ENCODE peak calls at places on chromosomes 5 and 9, in ten cellular contexts. A is fibroblast of mammary gland, B is fibroblast of villous mesenchyme, D is tibial artery, V is HCT116, U is AG10803, H is GM12864, C is right cardiac atrium, F is uterus, K is neural progenitor cell. M is an unnamed sample.

GRCh38 chr5:133610489-133611356 is 1.6 kb downstream of the FSTL4 start:
- DNase-seq in H (no peak), F (peak), K (peak), D (peak), V (no peak), A (peak), C (peak), B (peak), U (peak), M (no peak)

GRCh38 chr5:95731571-95732554 is 727 bp downstream of the RHOBTB3 start:
- DNase-seq in H (no peak), C (peak), V (no peak), D (peak), F (peak), B (peak), A (peak), K (peak), U (peak), M (no peak)

GRCh38 chr5:33827335-33827734 is 64.5 kb downstream of the ADAMTS12 start:
- DNase-seq in C (no peak), B (no peak), K (no peak), U (no peak), A (peak), H (no peak), V (no peak), D (no peak), F (no peak), M (no peak)

GRCh38 chr9:88990721-88991065 is 575 bp upstream of the S1PR3 start:
- DNase-seq in K (peak), H (no peak), C (peak), D (no peak), F (no peak), U (no peak), A (no peak), V (no peak), B (no peak), M (no peak)

GRCh38 chr5:142674438-142675210 is 11.3 kb downstream of the FGF1 start:
- DNase-seq in H (no peak), K (no peak), F (peak), V (no peak), B (peak), C (peak), D (no peak), U (peak), A (peak), M (no peak)

GRCh38 chr9:22208846-22209585 is 199.9 kb upstream of the CDKN2B start:
- DNase-seq in K (no peak), B (peak), A (peak), V (no peak), U (peak), F (no peak), C (no peak), D (no peak), H (no peak), M (no peak)

GRCh38 chr9:72661401-72662135 is 140.2 kb downstream of the TMC1 start:
- DNase-seq in D (no peak), B (peak), H (no peak), F (no peak), C (no peak), U (peak), A (peak), V (no peak), K (no peak), M (no peak)

GRCh38 chr9:131752231-131752884 is 12.5 kb upstream of the RAPGEF1 start:
- DNase-seq in D (no peak), V (no peak), B (no peak), H (no peak), C (no peak), A (no peak), U (no peak), F (no peak), K (no peak), M (no peak)

GRCh38 chr9:4430492-4431261 is 59.6 kb upstream of the SLC1A1 start:
- DNase-seq in F (no peak), B (no peak), V (no peak), U (peak), H (no peak), K (no peak), C (no peak), A (peak), D (no peak), M (no peak)
- H3K4me3 ChIP-seq in F (no peak), B (no peak), V (no peak), U (no peak), H (no peak), K (no peak), C (no peak), A (no peak), D (no peak), M (no peak)

DNA sequence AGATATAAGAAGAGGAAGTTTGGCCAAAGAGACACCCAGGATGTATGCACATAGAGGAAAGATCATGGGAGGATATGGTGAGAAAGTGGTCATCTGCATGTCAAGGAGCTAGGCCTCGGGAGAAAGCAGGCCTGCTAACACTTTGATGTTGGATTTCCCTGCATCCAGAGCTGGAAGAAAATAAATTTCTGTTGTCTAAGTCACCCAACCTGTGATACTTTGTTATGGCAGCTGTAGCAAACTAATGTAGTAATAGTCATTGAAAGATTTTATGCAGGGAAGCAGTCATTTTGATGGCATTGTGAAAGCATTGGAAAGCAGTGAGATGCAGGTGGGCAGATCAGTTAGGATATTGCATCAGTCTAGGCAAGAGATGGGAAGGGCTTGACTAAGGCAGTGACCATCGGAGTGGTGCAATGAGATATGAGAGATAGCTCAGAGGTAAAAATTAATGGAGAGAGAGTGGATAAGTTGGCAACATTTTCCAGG is 24.5 kb upstream of the FOCAD start:
- DNase-seq in C (no peak), A (no peak), F (no peak), H (no peak), D (no peak), B (no peak), K (no peak), V (no peak), U (no peak), M (no peak)
- H3K4me3 ChIP-seq in C (no peak), A (no peak), F (peak), H (peak), D (no peak), B (no peak), K (peak), V (peak), U (no peak), M (no peak)

DNA sequence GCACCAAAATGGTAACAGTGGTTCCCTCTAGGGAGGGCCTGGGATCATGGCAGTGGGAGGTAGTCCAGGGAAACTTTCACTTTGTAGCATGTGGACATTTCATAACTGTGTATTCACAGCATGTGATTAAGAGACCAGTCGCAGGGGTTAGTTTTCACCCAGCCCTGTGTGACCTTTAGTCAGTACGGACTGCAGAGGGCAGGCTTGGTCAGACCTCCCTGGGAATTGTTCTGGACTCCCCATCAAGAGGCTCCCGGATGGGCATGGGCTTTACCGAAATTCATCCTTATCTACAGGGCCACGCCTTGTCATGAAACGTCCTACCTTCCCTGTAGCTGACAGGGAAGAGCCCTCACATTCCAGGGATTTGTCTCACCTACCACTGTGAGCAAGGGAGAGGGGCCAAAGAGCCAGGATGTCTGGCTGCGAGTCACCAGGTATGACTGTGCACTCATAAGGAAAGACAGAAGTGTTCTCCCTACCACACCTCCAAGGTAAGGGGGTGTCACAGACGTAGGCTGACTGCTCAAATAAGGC is 19.9 kb downstream of the GPX3 start:
- DNase-seq in K (no peak), U (no peak), V (peak), D (peak), F (no peak), C (no peak), H (no peak), B (peak), A (peak), M (no peak)
- H3K4me3 ChIP-seq in K (no peak), U (no peak), V (peak), D (no peak), F (no peak), C (no peak), H (no peak), B (no peak), A (no peak), M (no peak)

DNA sequence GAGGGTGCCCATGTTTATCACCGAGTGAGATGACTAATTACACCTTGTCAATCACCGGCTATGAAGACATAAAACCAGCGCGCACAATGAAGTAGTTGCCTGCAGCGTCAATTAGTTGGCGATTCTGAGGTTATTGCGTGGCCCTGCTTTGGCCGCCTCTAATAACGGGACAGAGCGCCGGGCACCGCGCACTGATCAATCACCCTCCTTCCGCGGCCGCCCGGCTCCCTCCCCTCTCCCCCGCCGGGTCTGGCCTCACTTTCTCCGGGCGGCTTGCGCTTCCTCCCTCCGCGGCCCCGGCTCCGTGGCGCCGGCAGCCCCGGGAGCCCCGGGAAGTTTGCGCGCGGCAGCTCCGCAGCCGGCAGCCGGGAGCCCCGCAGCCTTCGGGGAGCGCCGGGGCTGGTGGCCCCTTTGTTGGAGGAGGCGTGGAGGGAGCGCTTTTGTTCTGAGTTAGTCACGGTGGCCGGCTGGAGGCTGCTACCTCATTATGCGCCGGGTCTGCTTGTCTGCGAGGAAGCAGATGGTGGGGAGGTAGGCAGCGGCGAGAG is 3.2 kb upstream of the LHX2 start:
- DNase-seq in D (no peak), H (no peak), B (no peak), K (peak), C (no peak), A (no peak), F (no peak), V (peak), U (no peak), M (no peak)
- H3K4me3 ChIP-seq in D (no peak), H (no peak), B (no peak), K (peak), C (peak), A (no peak), F (no peak), V (peak), U (no peak), M (peak)

GRCh38 chr9:68492801-68493200 is 47.9 kb downstream of the TMEM252 start:
- DNase-seq in U (no peak), C (no peak), A (no peak), D (no peak), K (no peak), F (no peak), B (no peak), V (no peak), H (no peak), M (no peak)
- H3K4me3 ChIP-seq in U (no peak), C (no peak), A (no peak), D (no peak), K (no peak), F (no peak), B (no peak), V (no peak), H (no peak), M (no peak)

GRCh38 chr9:75085640-75086039 is 2.3 kb downstream of the NMRK1 start:
- DNase-seq in A (no peak), D (no peak), C (no peak), H (no peak), K (no peak), B (no peak), U (no peak), F (no peak), V (no peak), M (no peak)
- H3K4me3 ChIP-seq in A (no peak), D (no peak), C (no peak), H (no peak), K (no peak), B (no peak), U (no peak), F (no peak), V (no peak), M (no peak)

GRCh38 chr9:125844611-125845010 is 97.4 kb downstream of the PBX3 start:
- DNase-seq in D (no peak), B (no peak), C (no peak), H (no peak), A (no peak), F (no peak), U (no peak), V (no peak), K (no peak), M (no peak)
- H3K4me3 ChIP-seq in D (no peak), B (no peak), C (no peak), H (no peak), A (no peak), F (no peak), U (no peak), V (no peak), K (no peak), M (no peak)